ENCODE peak calls at places on chromosome 11, in nine cellular contexts. One of them, this sample, is unnamed.

GRCh38 chr11:133134561-133135173 is 397.6 kb downstream of the OPCML start:
- DNase-seq in neural progenitor cell: peak
- DNase-seq in iris pigment epithelial cell: peak
- DNase-seq in cardiac fibroblast: peak
- DNase-seq in fibroblast of the aortic adventitia: no peak
- DNase-seq in substantia nigra: no peak
- DNase-seq in COR-L47: peak
- DNase-seq in T1000: no peak
- DNase-seq in brain microvascular endothelial cell: peak
- DNase-seq in this sample: peak

GRCh38 chr11:81963018-81963417 is 770.6 kb downstream of the FAM181B start:
- DNase-seq in neural progenitor cell: no peak
- DNase-seq in iris pigment epithelial cell: no peak
- DNase-seq in cardiac fibroblast: peak
- DNase-seq in fibroblast of the aortic adventitia: peak
- DNase-seq in substantia nigra: no peak
- DNase-seq in COR-L47: no peak
- DNase-seq in T1000: no peak
- DNase-seq in brain microvascular endothelial cell: no peak
- DNase-seq in this sample: no peak

GRCh38 chr11:122893131-122893530 is 10.6 kb downstream of the JHY start:
- DNase-seq in neural progenitor cell: no peak
- DNase-seq in iris pigment epithelial cell: no peak
- DNase-seq in cardiac fibroblast: no peak
- DNase-seq in fibroblast of the aortic adventitia: no peak
- DNase-seq in substantia nigra: no peak
- DNase-seq in COR-L47: no peak
- DNase-seq in T1000: no peak
- DNase-seq in brain microvascular endothelial cell: no peak
- DNase-seq in this sample: no peak

GRCh38 chr11:17408641-17409040 is 20.2 kb upstream of the KCNJ11 start:
- DNase-seq in neural progenitor cell: no peak
- DNase-seq in iris pigment epithelial cell: no peak
- DNase-seq in cardiac fibroblast: no peak
- DNase-seq in fibroblast of the aortic adventitia: no peak
- DNase-seq in substantia nigra: no peak
- DNase-seq in COR-L47: no peak
- DNase-seq in T1000: no peak
- DNase-seq in brain microvascular endothelial cell: no peak
- DNase-seq in this sample: no peak

GRCh38 chr11:72613977-72614376 is 60.2 kb downstream of the PDE2A start:
- DNase-seq in neural progenitor cell: no peak
- DNase-seq in iris pigment epithelial cell: no peak
- DNase-seq in cardiac fibroblast: no peak
- DNase-seq in fibroblast of the aortic adventitia: no peak
- DNase-seq in substantia nigra: no peak
- DNase-seq in COR-L47: no peak
- DNase-seq in T1000: no peak
- DNase-seq in brain microvascular endothelial cell: no peak
- DNase-seq in this sample: no peak

GRCh38 chr11:834371-835316 is 1.9 kb downstream of the CD151 start:
- DNase-seq in neural progenitor cell: no peak
- DNase-seq in iris pigment epithelial cell: peak
- DNase-seq in cardiac fibroblast: peak
- DNase-seq in fibroblast of the aortic adventitia: peak
- DNase-seq in substantia nigra: no peak
- DNase-seq in COR-L47: no peak
- DNase-seq in T1000: peak
- DNase-seq in brain microvascular endothelial cell: no peak
- DNase-seq in this sample: peak

GRCh38 chr11:57703341-57703740 is 8.7 kb downstream of the MED19 start:
- DNase-seq in neural progenitor cell: no peak
- DNase-seq in iris pigment epithelial cell: no peak
- DNase-seq in cardiac fibroblast: no peak
- DNase-seq in fibroblast of the aortic adventitia: peak
- DNase-seq in substantia nigra: no peak
- DNase-seq in COR-L47: no peak
- DNase-seq in T1000: no peak
- DNase-seq in brain microvascular endothelial cell: no peak
- DNase-seq in this sample: no peak

GRCh38 chr11:43580735-43581369 is 99.7 kb upstream of the HSD17B12 start:
- DNase-seq in neural progenitor cell: peak
- DNase-seq in iris pigment epithelial cell: no peak
- DNase-seq in cardiac fibroblast: peak
- DNase-seq in fibroblast of the aortic adventitia: no peak
- DNase-seq in substantia nigra: no peak
- DNase-seq in COR-L47: no peak
- DNase-seq in T1000: no peak
- DNase-seq in brain microvascular endothelial cell: no peak
- DNase-seq in this sample: no peak

GRCh38 chr11:2102883-2103213 is 36.3 kb downstream of the IGF2 start:
- DNase-seq in neural progenitor cell: no peak
- DNase-seq in iris pigment epithelial cell: no peak
- DNase-seq in cardiac fibroblast: no peak
- DNase-seq in fibroblast of the aortic adventitia: no peak
- DNase-seq in substantia nigra: no peak
- DNase-seq in COR-L47: no peak
- DNase-seq in T1000: no peak
- DNase-seq in brain microvascular endothelial cell: no peak
- DNase-seq in this sample: no peak

GRCh38 chr11:120974980-120975379 is 48.9 kb upstream of the TBCEL start:
- DNase-seq in neural progenitor cell: no peak
- DNase-seq in iris pigment epithelial cell: no peak
- DNase-seq in cardiac fibroblast: no peak
- DNase-seq in fibroblast of the aortic adventitia: no peak
- DNase-seq in substantia nigra: no peak
- DNase-seq in COR-L47: no peak
- DNase-seq in T1000: no peak
- DNase-seq in brain microvascular endothelial cell: no peak
- DNase-seq in this sample: peak

GRCh38 chr11:57516061-57516443 is 550 bp upstream of the SLC43A1 start:
- DNase-seq in neural progenitor cell: no peak
- DNase-seq in iris pigment epithelial cell: no peak
- DNase-seq in cardiac fibroblast: no peak
- DNase-seq in fibroblast of the aortic adventitia: no peak
- DNase-seq in substantia nigra: no peak
- DNase-seq in COR-L47: no peak
- DNase-seq in T1000: no peak
- DNase-seq in brain microvascular endothelial cell: no peak
- DNase-seq in this sample: no peak

GRCh38 chr11:77075425-77075905 is 8.7 kb downstream of the CAPN5 start:
- DNase-seq in neural progenitor cell: no peak
- DNase-seq in iris pigment epithelial cell: no peak
- DNase-seq in cardiac fibroblast: no peak
- DNase-seq in fibroblast of the aortic adventitia: no peak
- DNase-seq in substantia nigra: no peak
- DNase-seq in COR-L47: no peak
- DNase-seq in T1000: no peak
- DNase-seq in brain microvascular endothelial cell: no peak
- DNase-seq in this sample: no peak

GRCh38 chr11:114157476-114158050 is 98.1 kb downstream of the ZBTB16 start:
- DNase-seq in neural progenitor cell: no peak
- DNase-seq in iris pigment epithelial cell: no peak
- DNase-seq in cardiac fibroblast: no peak
- DNase-seq in fibroblast of the aortic adventitia: no peak
- DNase-seq in substantia nigra: no peak
- DNase-seq in COR-L47: no peak
- DNase-seq in T1000: no peak
- DNase-seq in brain microvascular endothelial cell: no peak
- DNase-seq in this sample: no peak

GRCh38 chr11:9148035-9148434 is 56.6 kb upstream of the SCUBE2 start:
- DNase-seq in neural progenitor cell: no peak
- DNase-seq in iris pigment epithelial cell: no peak
- DNase-seq in cardiac fibroblast: no peak
- DNase-seq in fibroblast of the aortic adventitia: no peak
- DNase-seq in substantia nigra: no peak
- DNase-seq in COR-L47: no peak
- DNase-seq in T1000: no peak
- DNase-seq in brain microvascular endothelial cell: no peak
- DNase-seq in this sample: no peak

GRCh38 chr11:57547854-57548377 is 10.5 kb downstream of the SMTNL1 start:
- DNase-seq in neural progenitor cell: no peak
- DNase-seq in iris pigment epithelial cell: no peak
- DNase-seq in cardiac fibroblast: no peak
- DNase-seq in fibroblast of the aortic adventitia: no peak
- DNase-seq in substantia nigra: no peak
- DNase-seq in COR-L47: no peak
- DNase-seq in T1000: no peak
- DNase-seq in brain microvascular endothelial cell: no peak
- DNase-seq in this sample: no peak

GRCh38 chr11:96782632-96783031 is 392.8 kb downstream of the JRKL start:
- DNase-seq in neural progenitor cell: no peak
- DNase-seq in iris pigment epithelial cell: no peak
- DNase-seq in cardiac fibroblast: no peak
- DNase-seq in fibroblast of the aortic adventitia: no peak
- DNase-seq in substantia nigra: no peak
- DNase-seq in COR-L47: no peak
- DNase-seq in T1000: no peak
- DNase-seq in brain microvascular endothelial cell: no peak
- DNase-seq in this sample: no peak

GRCh38 chr11:78715639-78716311 is 141.1 kb upstream of the NARS2 start:
- DNase-seq in neural progenitor cell: peak
- DNase-seq in iris pigment epithelial cell: peak
- DNase-seq in cardiac fibroblast: peak
- DNase-seq in fibroblast of the aortic adventitia: peak
- DNase-seq in substantia nigra: no peak
- DNase-seq in COR-L47: peak
- DNase-seq in T1000: peak
- DNase-seq in brain microvascular endothelial cell: peak
- DNase-seq in this sample: peak

GRCh38 chr11:17063171-17064002 is 14.1 kb downstream of the RPS13 start:
- DNase-seq in neural progenitor cell: peak
- DNase-seq in iris pigment epithelial cell: peak
- DNase-seq in cardiac fibroblast: peak
- DNase-seq in fibroblast of the aortic adventitia: peak
- DNase-seq in substantia nigra: no peak
- DNase-seq in COR-L47: peak
- DNase-seq in T1000: no peak
- DNase-seq in brain microvascular endothelial cell: peak
- DNase-seq in this sample: peak